ENCODE peak calls at places on chromosomes 4 and X, in six cellular contexts. I is NCI-H510A treated with DMSO at 0.1 percent for 48 hours; M is occipital lobe; A is AG08396; R is CD4-positive, alpha-beta memory T cell; Z is tibial nerve. J is an unnamed sample.

GRCh38 chr4:91914176-91914804 is 389.5 kb upstream of the GRID2 start:
- DNase-seq in I (peak; percentile 16), M (no peak), A (no peak), R (no peak), Z (no peak), J (no peak)

GRCh38 chr4:129335263-129335662 is 239.3 kb downstream of the C4orf33 start:
- DNase-seq in I (no peak), M (no peak), A (no peak), R (no peak), Z (no peak), J (no peak)

GRCh38 chrX:7240929-7241328 is 93.0 kb upstream of the PUDP start:
- DNase-seq in I (no peak), M (no peak), A (no peak), R (no peak), Z (no peak), J (no peak)

GRCh38 chr4:179941911-179942310 is 2301.3 kb upstream of the TENM3 start:
- DNase-seq in I (no peak), M (no peak), A (no peak), R (no peak), Z (no peak), J (no peak)

GRCh38 chrX:141903400-141904155 is at the start of gene MAGEC1:
- DNase-seq in I (no peak), M (no peak), A (no peak), R (no peak), Z (no peak), J (no peak)

GRCh38 chrX:12548746-12549145 is 242.5 kb upstream of the PRPS2 start:
- DNase-seq in I (no peak), M (no peak), A (peak; percentile 12), R (no peak), Z (no peak), J (no peak)

GRCh38 chrX:58025979-58026378 is 115.7 kb upstream of the ZXDA start:
- DNase-seq in I (peak; percentile 0), M (no peak), A (peak; percentile 7), R (peak; percentile 30), Z (no peak), J (no peak)

GRCh38 chr4:60657041-60657440 is 543.1 kb upstream of the ADGRL3 start:
- DNase-seq in I (no peak), M (no peak), A (no peak), R (no peak), Z (no peak), J (no peak)

GRCh38 chrX:38768079-38768478 is 33.2 kb upstream of the MID1IP1 start:
- DNase-seq in I (peak; percentile 8), M (no peak), A (peak; percentile 7), R (peak; percentile 24), Z (no peak), J (no peak)

GRCh38 chr4:78566834-78567501 is 15.4 kb downstream of the ANXA3 start:
- DNase-seq in I (peak; percentile 39), M (peak; percentile 2), A (no peak), R (no peak), Z (no peak), J (no peak)

GRCh38 chr4:158068063-158068462 is 104.8 kb downstream of the GASK1B start:
- DNase-seq in I (no peak), M (no peak), A (no peak), R (no peak), Z (no peak), J (no peak)

GRCh38 chr4:125072269-125072668 is 242.5 kb upstream of the FAT4 start:
- DNase-seq in I (no peak), M (no peak), A (no peak), R (no peak), Z (no peak), J (no peak)

GRCh38 chrX:41695464-41695863 is 6.7 kb downstream of the GPR34 start:
- DNase-seq in I (no peak), M (no peak), A (peak; percentile 10), R (peak; percentile 27), Z (no peak), J (no peak)

GRCh38 chr4:22877653-22878052 is 184.9 kb downstream of the GBA3 start:
- DNase-seq in I (no peak), M (no peak), A (no peak), R (no peak), Z (no peak), J (no peak)

GRCh38 chr4:186029731-186030421 is 39.1 kb upstream of the TLR3 start:
- DNase-seq in I (no peak), M (no peak), A (no peak), R (no peak), Z (peak; percentile 28), J (peak; percentile 94)

GRCh38 chr4:123443401-123444297 is 47.1 kb downstream of the SPRY1 start:
- DNase-seq in I (no peak), M (no peak), A (no peak), R (no peak), Z (no peak), J (no peak)

GRCh38 chr4:72997409-72997808 is 72.1 kb downstream of the COX18 start:
- DNase-seq in I (no peak), M (no peak), A (no peak), R (no peak), Z (no peak), J (no peak)

GRCh38 chr4:112910109-112910736 is 139.2 kb upstream of the ANK2 start:
- DNase-seq in I (no peak), M (no peak), A (peak; percentile 29), R (no peak), Z (no peak), J (no peak)

GRCh38 chr4:11106190-11106589 is 322.5 kb downstream of the HS3ST1 start:
- DNase-seq in I (no peak), M (no peak), A (no peak), R (no peak), Z (no peak), J (no peak)

GRCh38 chr4:95156452-95156765 is 392.4 kb downstream of the UNC5C start:
- DNase-seq in I (no peak), M (no peak), A (no peak), R (no peak), Z (no peak), J (no peak)

GRCh38 chr4:168634276-168634802 is 137.5 kb downstream of the PALLD start:
- DNase-seq in I (no peak), M (no peak), A (peak; percentile 82), R (no peak), Z (no peak), J (no peak)

GRCh38 chr4:158446106-158446505 is 75.6 kb upstream of the RXFP1 start:
- DNase-seq in I (no peak), M (no peak), A (peak; percentile 9), R (no peak), Z (no peak), J (no peak)

GRCh38 chr4:132076829-132077228 is 1072.3 kb upstream of the PCDH10 start:
- DNase-seq in I (no peak), M (no peak), A (no peak), R (no peak), Z (no peak), J (no peak)

GRCh38 chr4:98482847-98483806 is 175.3 kb downstream of the TSPAN5 start:
- DNase-seq in I (no peak), M (no peak), A (no peak), R (no peak), Z (no peak), J (no peak)

GRCh38 chr4:42119916-42120315 is 32.5 kb downstream of the BEND4 start:
- DNase-seq in I (no peak), M (no peak), A (no peak), R (no peak), Z (no peak), J (no peak)

GRCh38 chr4:73450398-73451004 is 14.5 kb downstream of the AFP start:
- DNase-seq in I (peak; percentile 92), M (no peak), A (peak; percentile 52), R (no peak), Z (no peak), J (peak; percentile 77)

GRCh38 chrX:4484266-4484665 is 770.8 kb upstream of the PRKX start:
- DNase-seq in I (no peak), M (no peak), A (no peak), R (no peak), Z (no peak), J (no peak)

GRCh38 chrX:114952696-114953095 is 64.7 kb downstream of the IL13RA2 start:
- DNase-seq in I (no peak), M (no peak), A (no peak), R (no peak), Z (no peak), J (no peak)

GRCh38 chr4:106529348-106530033 is 160.9 kb upstream of the GIMD1 start:
- DNase-seq in I (no peak), M (no peak), A (no peak), R (no peak), Z (no peak), J (no peak)